ENCODE peak calls at places on chromosomes 7 and 10, in five cellular contexts. M is A549, W is IMR-90, U is SK-N-SH, R is K562. E is an unnamed sample.

GRCh38 chr10:80659284-80659683 is 121.6 kb downstream of the SH2D4B start:
- DNase-seq in W (no peak), U (no peak), M (no peak), R (no peak), E (no peak)

GRCh38 chr7:111083423-111083822 is 7.5 kb upstream of the LRRN3 start:
- DNase-seq in M (no peak), R (no peak), W (peak), U (no peak), E (no peak)

GRCh38 chr7:144100607-144101006 is 8.8 kb upstream of the OR2A2 start:
- DNase-seq in M (no peak), W (no peak), U (no peak), R (no peak), E (no peak)

GRCh38 chr10:128263891-128264688 is 137.9 kb upstream of the MKI67 start:
- DNase-seq in R (peak), M (peak), W (peak), U (peak), E (peak)

GRCh38 chr7:50353201-50353600 is 48.7 kb downstream of the IKZF1 start:
- DNase-seq in W (no peak), R (no peak), M (no peak), U (no peak), E (no peak)

GRCh38 chr7:77797734-77798393 is 370 bp downstream of the TMEM60 start:
- DNase-seq in R (peak), W (peak), U (peak), M (no peak), E (no peak)

GRCh38 chr7:26007510-26007909 is 144.5 kb upstream of the NFE2L3 start:
- DNase-seq in R (no peak), M (no peak), U (no peak), W (no peak), E (no peak)

GRCh38 chr10:43214071-43214955 is 52.6 kb downstream of the RASGEF1A start:
- DNase-seq in W (peak), U (no peak), M (peak), R (no peak), E (no peak)

GRCh38 chr10:71761541-71762113 is 11.7 kb downstream of the VSIR start:
- DNase-seq in R (peak), W (no peak), M (no peak), U (no peak), E (no peak)

GRCh38 chr10:14645239-14645960 is 129.3 kb downstream of the FAM107B start:
- DNase-seq in M (no peak), U (no peak), W (no peak), R (no peak), E (no peak)

GRCh38 chr10:30553625-30554442 is 75.7 kb downstream of the LYZL2 start:
- DNase-seq in M (peak), U (no peak), W (peak), R (peak), E (no peak)

GRCh38 chr7:129457101-129457500 is 22.9 kb downstream of the STRIP2 start:
- DNase-seq in R (no peak), W (no peak), U (no peak), M (no peak), E (no peak)

GRCh38 chr10:1605999-1606940 is 131.1 kb downstream of the ADARB2 start:
- DNase-seq in W (no peak), M (no peak), U (no peak), R (no peak), E (no peak)
- TF ChIP-seq RAD21 in W (no peak), M (no peak), U (no peak), R (no peak), E (no peak)

GRCh38 chr10:21495686-21496284 is 29.7 kb downstream of the SKIDA1 start:
- DNase-seq in W (peak), U (peak), R (peak), M (peak), E (peak)

GRCh38 chr10:21493841-21494220 is 31.7 kb downstream of the SKIDA1 start:
- DNase-seq in W (no peak), U (no peak), M (no peak), R (no peak), E (no peak)

GRCh38 chr10:21496285-21497176 is 29.0 kb downstream of the SKIDA1 start:
- DNase-seq in M (peak), U (peak), R (peak), W (peak), E (no peak)

GRCh38 chr10:21495002-21495685 is 30.3 kb downstream of the SKIDA1 start:
- DNase-seq in U (peak), M (no peak), W (peak), R (no peak), E (no peak)

GRCh38 chr10:21494221-21495001 is 31.1 kb downstream of the SKIDA1 start:
- DNase-seq in U (peak), R (no peak), W (no peak), M (no peak), E (no peak)
- TF ChIP-seq RAD21 in U (no peak), R (no peak), W (peak), M (peak), E (no peak)

DNA sequence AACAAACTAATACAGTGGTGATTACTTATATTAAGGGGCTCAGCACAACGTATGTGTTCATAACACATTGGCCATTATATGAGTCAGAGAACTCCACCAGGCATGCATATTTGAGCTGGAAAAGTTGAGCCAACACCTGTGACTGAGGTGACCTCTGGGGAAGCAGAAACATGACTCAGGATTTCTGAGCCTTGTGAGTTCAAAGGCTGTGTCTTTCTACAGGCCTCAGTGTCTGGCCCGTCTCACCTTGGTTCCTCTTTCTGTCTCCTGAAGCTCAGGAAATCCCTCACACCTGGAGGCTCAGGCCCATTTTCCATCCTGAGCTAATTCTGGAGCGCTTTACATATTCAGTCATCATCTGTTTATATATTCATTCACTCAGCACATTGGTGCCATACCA is 230.9 kb upstream of the AGK start:
- DNase-seq in R (no peak), M (no peak), U (no peak), W (no peak), E (no peak)
- TF ChIP-seq RAD21 in R (no peak), M (no peak), U (no peak), W (no peak), E (no peak)

GRCh38 chr7:21603972-21604749 is 61.3 kb downstream of the DNAH11 start:
- DNase-seq in R (no peak), W (peak), U (no peak), M (no peak), E (no peak)
- TF ChIP-seq RAD21 in R (no peak), W (no peak), U (no peak), M (no peak), E (no peak)

DNA sequence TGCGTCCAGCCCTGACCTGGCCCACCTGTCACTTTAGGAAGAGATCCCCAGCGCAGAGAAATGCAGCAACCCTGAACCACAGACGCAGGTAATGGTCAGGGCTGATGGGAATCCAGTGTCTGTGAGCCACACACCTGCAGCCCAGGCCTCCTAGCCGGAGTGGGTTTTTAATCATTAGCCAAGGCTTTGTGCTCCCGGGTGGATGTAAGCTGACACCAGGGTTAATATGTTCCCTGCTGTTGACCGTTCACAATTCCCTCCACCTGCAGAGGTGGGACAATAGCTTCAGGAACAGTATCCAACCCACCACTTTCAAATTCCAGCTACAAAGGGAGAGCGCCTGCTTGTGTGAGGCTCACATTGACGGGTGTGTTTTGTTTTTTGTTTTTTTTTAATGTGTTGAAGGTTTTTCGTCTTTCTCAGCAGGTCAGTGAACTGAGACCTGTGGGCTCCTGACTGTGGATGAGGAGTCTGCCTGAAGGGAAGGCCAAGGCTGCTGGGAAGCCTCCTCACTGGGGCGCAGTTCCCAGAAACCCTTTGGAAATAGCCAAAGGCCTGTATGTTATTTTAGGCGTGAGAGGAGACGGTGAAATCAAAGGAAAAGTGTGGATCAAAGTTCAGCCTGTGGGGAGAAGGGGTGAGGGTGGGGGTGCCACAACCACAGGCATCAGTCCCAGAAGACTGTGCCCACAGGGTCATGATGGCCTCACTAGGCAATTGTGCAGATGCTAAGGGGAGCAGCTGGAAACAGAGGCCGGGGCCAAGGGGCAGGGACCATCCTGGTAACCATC is 111.1 kb downstream of the TNS3 start:
- DNase-seq in W (no peak), R (no peak), U (no peak), M (peak), E (no peak)
- TF ChIP-seq RAD21 in W (no peak), R (no peak), U (no peak), M (no peak), E (no peak)

GRCh38 chr7:113828581-113828980 is 90.2 kb downstream of the PPP1R3A start:
- DNase-seq in U (no peak), R (no peak), M (no peak), W (no peak), E (no peak)

GRCh38 chr7:113835367-113835766 is 83.4 kb downstream of the PPP1R3A start:
- DNase-seq in R (no peak), U (no peak), W (no peak), M (no peak), E (no peak)

GRCh38 chr7:113825832-113826231 is 93.0 kb downstream of the PPP1R3A start:
- DNase-seq in W (no peak), U (no peak), M (no peak), R (no peak), E (no peak)

GRCh38 chr7:113831509-113831908 is 87.3 kb downstream of the PPP1R3A start:
- DNase-seq in R (no peak), W (peak), U (no peak), M (no peak), E (no peak)
- TF ChIP-seq RAD21 in R (no peak), W (no peak), U (no peak), M (no peak), E (no peak)

GRCh38 chr10:75493464-75493863 is 62.0 kb downstream of the LRMDA start:
- DNase-seq in U (no peak), W (no peak), R (no peak), M (no peak), E (no peak)
- TF ChIP-seq RAD21 in U (no peak), W (no peak), R (no peak), M (no peak), E (no peak)

GRCh38 chr7:85019176-85019575 is 167.7 kb downstream of the SEMA3D start:
- DNase-seq in R (no peak), M (no peak), W (no peak), U (no peak), E (no peak)

GRCh38 chr7:85018498-85018897 is 168.4 kb downstream of the SEMA3D start:
- DNase-seq in R (no peak), M (no peak), U (no peak), W (peak), E (no peak)

GRCh38 chr7:85010306-85010705 is 176.6 kb downstream of the SEMA3D start:
- DNase-seq in W (no peak), R (no peak), M (no peak), U (no peak), E (no peak)

GRCh38 chr7:85019778-85020177 is 167.1 kb downstream of the SEMA3D start:
- DNase-seq in R (no peak), M (no peak), W (no peak), U (no peak), E (no peak)

DNA sequence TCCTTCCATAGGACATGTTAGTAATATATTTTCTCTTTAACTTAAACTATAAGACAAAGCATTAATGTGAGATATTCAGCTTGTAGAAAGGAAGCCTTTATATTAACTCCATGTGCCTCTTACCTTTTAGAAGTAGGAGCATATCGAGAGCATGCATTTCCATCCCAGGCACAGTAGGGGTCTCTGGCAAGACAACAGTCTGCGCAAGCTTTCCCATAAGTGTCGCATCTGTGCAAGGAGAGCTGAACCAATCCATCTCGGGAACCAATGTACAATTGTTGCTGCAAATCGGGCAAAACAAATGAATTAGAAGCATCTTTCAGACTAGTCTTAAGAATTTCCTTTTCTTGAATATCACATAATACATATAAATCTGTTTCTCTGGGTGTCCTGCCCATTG is 171.9 kb downstream of the SEMA3D start:
- DNase-seq in M (no peak), U (no peak), W (no peak), R (peak), E (no peak)
- TF ChIP-seq RAD21 in M (no peak), U (no peak), W (no peak), R (no peak), E (no peak)

DNA sequence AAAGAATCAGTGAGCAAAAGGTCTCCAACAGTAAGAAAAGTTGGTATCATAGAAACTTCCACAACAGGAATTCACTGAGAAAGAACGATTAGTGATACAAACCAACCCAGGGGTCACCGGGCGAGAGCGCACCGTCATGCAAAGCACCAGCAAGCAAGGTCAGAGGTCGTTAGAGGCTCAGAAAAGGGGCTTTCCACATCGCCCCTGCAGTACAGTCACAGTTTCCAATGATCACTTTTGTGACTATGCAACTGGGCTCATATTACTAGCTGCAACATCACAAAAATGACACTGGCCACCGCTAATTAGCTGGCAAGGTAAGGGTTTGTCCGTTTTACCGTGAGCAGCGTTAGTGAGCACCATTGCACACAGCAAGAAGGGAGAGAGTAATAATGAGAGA is 237.3 kb downstream of the DNAJB6 start:
- DNase-seq in U (no peak), W (no peak), M (no peak), R (no peak), E (no peak)
- TF ChIP-seq RAD21 in U (no peak), W (no peak), M (no peak), R (no peak), E (no peak)

GRCh38 chr7:37916673-37917660 is at the start of gene SFRP4:
- DNase-seq in M (peak), W (peak), U (peak), R (peak), E (peak)
- TF ChIP-seq RAD21 in M (peak), W (no peak), U (peak), R (peak), E (peak)

E was measured in HCT116.